ENCODE peak calls at places on chromosomes 5 and 9, in ten cellular contexts. T, U, R, W, O, G, L, V, Q and D are unnamed samples.

GRCh38 chr5:62790348-62790747 is 211.7 kb downstream of the LRRC70 start:
- DNase-seq in T (no peak), U (no peak), R (no peak), W (peak; percentile 2), O (no peak), G (no peak), L (no peak), V (no peak), Q (no peak), D (no peak)

GRCh38 chr5:179497636-179498365 is 52.6 kb upstream of the RUFY1 start:
- DNase-seq in T (no peak), U (no peak), R (no peak), W (no peak), O (no peak), G (no peak), L (no peak), V (no peak), Q (no peak), D (no peak)

GRCh38 chr9:89460551-89460950 is 37.4 kb downstream of the SEMA4D start:
- DNase-seq in T (no peak), U (no peak), R (no peak), W (no peak), O (no peak), G (no peak), L (no peak), V (no peak), Q (no peak), D (no peak)

GRCh38 chr5:170860818-170861217 is 1.0 kb upstream of the RANBP17 start:
- DNase-seq in T (no peak), U (no peak), R (no peak), W (no peak), O (no peak), G (no peak), L (no peak), V (no peak), Q (no peak), D (peak; percentile 6)

GRCh38 chr5:107777161-107777740 is 106.5 kb upstream of the EFNA5 start:
- DNase-seq in T (no peak), U (no peak), R (no peak), W (no peak), O (no peak), G (no peak), L (no peak), V (no peak), Q (no peak), D (no peak)

GRCh38 chr9:99296375-99296951 is 74.4 kb downstream of the SEC61B start:
- DNase-seq in T (peak; percentile 40), U (no peak), R (peak; percentile 53), W (no peak), O (no peak), G (no peak), L (no peak), V (peak; percentile 40), Q (no peak), D (no peak)

GRCh38 chr9:98064623-98065392 is 8.3 kb downstream of the NANS start:
- DNase-seq in T (no peak), U (no peak), R (no peak), W (no peak), O (no peak), G (no peak), L (no peak), V (no peak), Q (no peak), D (peak; percentile 37)

GRCh38 chr9:129027685-129028191 is 393 bp downstream of the SH3GLB2 start:
- DNase-seq in T (no peak), U (no peak), R (peak; percentile 81), W (no peak), O (peak; percentile 44), G (peak; percentile 52), L (peak; percentile 70), V (peak; percentile 31), Q (no peak), D (peak; percentile 48)

GRCh38 chr9:103281126-103281525 is 286.0 kb downstream of the CYLC2 start:
- DNase-seq in T (no peak), U (no peak), R (no peak), W (no peak), O (no peak), G (no peak), L (no peak), V (no peak), Q (no peak), D (no peak)

GRCh38 chr5:145848854-145849253 is 13.7 kb upstream of the PRELID2 start:
- DNase-seq in T (no peak), U (peak; percentile 52), R (no peak), W (peak; percentile 77), O (no peak), G (peak; percentile 79), L (no peak), V (no peak), Q (no peak), D (no peak)

GRCh38 chr5:145084834-145085233 is 750.3 kb downstream of the PRELID2 start:
- DNase-seq in T (no peak), U (no peak), R (no peak), W (no peak), O (no peak), G (no peak), L (no peak), V (no peak), Q (no peak), D (no peak)

GRCh38 chr5:68264024-68264956 is 48.7 kb downstream of the PIK3R1 start:
- DNase-seq in T (no peak), U (peak; percentile 84), R (no peak), W (peak; percentile 81), O (no peak), G (no peak), L (no peak), V (peak; percentile 35), Q (peak; percentile 30), D (no peak)
- H3K4me1 ChIP-seq in T (peaks cover 94% of the 10 kb centered on the region), U (peaks cover 16% of the 10 kb centered on the region), R (peaks cover 8% of the 10 kb centered on the region), W (peaks cover 19% of the 10 kb centered on the region), O (peaks cover 16% of the 10 kb centered on the region), G (no peaks in the 10 kb centered on the region), L (no peaks in the 10 kb centered on the region), V (peaks cover 100% of the 10 kb centered on the region), Q (peaks cover 26% of the 10 kb centered on the region), D (no peaks in the 10 kb centered on the region)

GRCh38 chr9:114518599-114519022 is 13.3 kb upstream of the WHRN start:
- DNase-seq in T (no peak), U (no peak), R (no peak), W (no peak), O (no peak), G (no peak), L (peak; percentile 78), V (no peak), Q (no peak), D (no peak)

GRCh38 chr9:114515528-114515927 is 10.3 kb upstream of the WHRN start:
- DNase-seq in T (no peak), U (no peak), R (no peak), W (no peak), O (no peak), G (no peak), L (no peak), V (no peak), Q (no peak), D (no peak)

GRCh38 chr9:114516913-114517312 is 11.6 kb upstream of the WHRN start:
- DNase-seq in T (no peak), U (peak; percentile 90), R (no peak), W (peak; percentile 61), O (no peak), G (peak; percentile 61), L (no peak), V (no peak), Q (no peak), D (no peak)

GRCh38 chr9:114521846-114522245 is 16.6 kb upstream of the WHRN start:
- DNase-seq in T (no peak), U (peak; percentile 39), R (no peak), W (peak; percentile 21), O (no peak), G (peak; percentile 29), L (no peak), V (no peak), Q (no peak), D (no peak)

DNA sequence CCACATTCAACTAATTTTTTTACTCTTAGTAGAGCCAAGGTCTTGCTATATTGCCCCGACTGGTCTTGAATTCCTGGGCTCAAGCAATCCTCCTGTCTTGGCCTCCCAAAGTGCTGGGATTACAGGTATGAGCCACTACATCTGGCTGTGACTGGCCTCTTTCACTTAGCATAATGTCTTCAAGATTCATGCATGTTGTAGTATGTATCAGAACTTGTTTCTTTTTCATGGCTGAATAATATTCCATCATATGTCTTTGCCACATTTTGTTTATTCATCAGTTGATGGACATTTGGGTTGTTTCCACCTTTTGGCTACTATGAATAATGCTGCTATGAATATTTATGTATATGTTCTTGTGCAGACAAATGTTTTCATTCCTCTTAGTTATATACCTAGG is 12.8 kb upstream of the WHRN start:
- DNase-seq in T (no peak), U (no peak), R (no peak), W (no peak), O (no peak), G (no peak), L (no peak), V (no peak), Q (no peak), D (no peak)
- H3K4me3 ChIP-seq in T (no peak overlapping the region), U (no peak overlapping the region), R (no peak overlapping the region), W (no peak overlapping the region), O (no peak overlapping the region), G (no peak overlapping the region), L (peak overlapping the region; percentile 37), V (no peak overlapping the region), Q (no peak overlapping the region), D (no peak overlapping the region)

GRCh38 chr9:135129137-135129695 is 41.7 kb downstream of the OLFM1 start:
- DNase-seq in T (no peak), U (no peak), R (no peak), W (no peak), O (no peak), G (no peak), L (no peak), V (no peak), Q (no peak), D (no peak)

GRCh38 chr9:135132008-135132407 is 44.5 kb downstream of the OLFM1 start:
- DNase-seq in T (no peak), U (no peak), R (no peak), W (no peak), O (no peak), G (no peak), L (no peak), V (no peak), Q (no peak), D (no peak)

GRCh38 chr9:135131488-135131887 is 44.0 kb downstream of the OLFM1 start:
- DNase-seq in T (no peak), U (no peak), R (no peak), W (no peak), O (no peak), G (no peak), L (no peak), V (no peak), Q (no peak), D (no peak)

GRCh38 chr9:135128035-135128670 is 40.7 kb downstream of the OLFM1 start:
- DNase-seq in T (no peak), U (no peak), R (no peak), W (no peak), O (no peak), G (no peak), L (no peak), V (no peak), Q (no peak), D (no peak)

GRCh38 chr9:135130266-135130976 is 43.0 kb downstream of the OLFM1 start:
- DNase-seq in T (no peak), U (no peak), R (no peak), W (no peak), O (no peak), G (no peak), L (peak; percentile 33), V (no peak), Q (peak; percentile 26), D (peak; percentile 68)
- H3K9me3 ChIP-seq in T (no peaks in the 10 kb centered on the region), U (peaks cover 6% of the 10 kb centered on the region), R (peaks cover 3% of the 10 kb centered on the region), W (peaks cover 47% of the 10 kb centered on the region), O (no peaks in the 10 kb centered on the region), G (no peaks in the 10 kb centered on the region), L (no peaks in the 10 kb centered on the region), V (peaks cover 6% of the 10 kb centered on the region), Q (no peaks in the 10 kb centered on the region), D (no peaks in the 10 kb centered on the region)

GRCh38 chr9:126150411-126151030 is 176.1 kb upstream of the MVB12B start:
- DNase-seq in T (no peak), U (no peak), R (no peak), W (no peak), O (no peak), G (no peak), L (no peak), V (no peak), Q (no peak), D (no peak)
- H3K4me1 ChIP-seq in T (no peaks in the 10 kb centered on the region), U (no peaks in the 10 kb centered on the region), R (no peaks in the 10 kb centered on the region), W (no peaks in the 10 kb centered on the region), O (peaks cover 5% of the 10 kb centered on the region), G (no peaks in the 10 kb centered on the region), L (no peaks in the 10 kb centered on the region), V (peaks cover 10% of the 10 kb centered on the region), Q (no peaks in the 10 kb centered on the region), D (no peaks in the 10 kb centered on the region)